ENCODE peak calls at places on chromosome 5, in six cellular contexts. P is GM12878, V is K562, B is H1, O is HepG2, A is GM12891. C is an unnamed sample.

GRCh38 chr5:158873115-158873514 is 226.6 kb downstream of the EBF1 start:
- DNase-seq in P (no peak), V (no peak), B (no peak), O (no peak), A (no peak), C (no peak)

GRCh38 chr5:37554938-37555337 is 175.8 kb downstream of the WDR70 start:
- DNase-seq in P (no peak), V (peak; percentile 48), B (no peak), O (peak; percentile 25), A (no peak), C (no peak)

GRCh38 chr5:138967806-138968448 is 92.8 kb upstream of the LRRTM2 start:
- DNase-seq in P (no peak), V (no peak), B (no peak), O (peak; percentile 23), A (no peak), C (no peak)

GRCh38 chr5:36904677-36905076 is 28.1 kb downstream of the NIPBL start:
- DNase-seq in P (no peak), V (no peak), B (no peak), O (peak; percentile 22), A (no peak), C (no peak)

GRCh38 chr5:74454263-74455030 is 186.1 kb downstream of the ENC1 start:
- DNase-seq in P (no peak), V (no peak), B (no peak), O (no peak), A (no peak), C (no peak)

GRCh38 chr5:6576861-6577501 is 55.9 kb downstream of the NSUN2 start:
- DNase-seq in P (peak; percentile 4), V (peak; percentile 60), B (no peak), O (peak; percentile 34), A (no peak), C (no peak)

GRCh38 chr5:132269635-132270344 is 12.3 kb downstream of the PDLIM4 start:
- DNase-seq in P (no peak), V (no peak), B (peak; percentile 32), O (no peak), A (no peak), C (no peak)

GRCh38 chr5:59275537-59276276 is 617.8 kb downstream of the PDE4D start:
- DNase-seq in P (no peak), V (no peak), B (no peak), O (no peak), A (no peak), C (no peak)

GRCh38 chr5:131968396-131968954 is 23.0 kb upstream of the MEIKIN start:
- DNase-seq in P (no peak), V (no peak), B (peak; percentile 6), O (no peak), A (no peak), C (no peak)

GRCh38 chr5:151503999-151504398 is 56.6 kb downstream of the SLC36A1 start:
- DNase-seq in P (no peak), V (no peak), B (no peak), O (no peak), A (peak; percentile 39), C (no peak)

GRCh38 chr5:15621094-15621493 is 121.1 kb downstream of the FBXL7 start:
- DNase-seq in P (no peak), V (no peak), B (no peak), O (no peak), A (no peak), C (no peak)

GRCh38 chr5:112479418-112479817 is 60.3 kb upstream of the EPB41L4A start:
- DNase-seq in P (no peak), V (no peak), B (no peak), O (no peak), A (no peak), C (no peak)

GRCh38 chr5:61254969-61255555 is 77.0 kb upstream of the ZSWIM6 start:
- DNase-seq in P (no peak), V (no peak), B (no peak), O (no peak), A (no peak), C (no peak)

GRCh38 chr5:177600458-177601018 is 606 bp downstream of the B4GALT7 start:
- DNase-seq in P (no peak), V (no peak), B (no peak), O (no peak), A (no peak), C (no peak)

GRCh38 chr5:156096259-156096658 is 230.7 kb upstream of the SGCD start:
- DNase-seq in P (no peak), V (no peak), B (no peak), O (no peak), A (no peak), C (no peak)

GRCh38 chr5:21776466-21776865 is 1076.7 kb downstream of the CDH12 start:
- DNase-seq in P (no peak), V (no peak), B (no peak), O (no peak), A (no peak), C (no peak)

GRCh38 chr5:142342128-142342981 is 17.5 kb upstream of the SPRY4 start:
- DNase-seq in P (no peak), V (peak; percentile 39), B (no peak), O (peak; percentile 82), A (no peak), C (no peak)

GRCh38 chr5:155024015-155024414 is 10.5 kb downstream of the KIF4B start:
- DNase-seq in P (no peak), V (no peak), B (no peak), O (no peak), A (no peak), C (no peak)

GRCh38 chr5:111280282-111280901 is 56.2 kb downstream of the CAMK4 start:
- DNase-seq in P (no peak), V (no peak), B (no peak), O (no peak), A (no peak), C (no peak)
- TF ChIP-seq POLR2AphosphoS5 in P (no peak), V (no peak), B (no peak), O (no peak), A (no peak), C (no peak)

GRCh38 chr5:95958308-95959014 is 3.2 kb downstream of the ELL2 start:
- DNase-seq in P (no peak), V (no peak), B (no peak), O (peak; percentile 65), A (no peak), C (no peak)
- TF ChIP-seq POLR2A in P (no peak), V (no peak), B (no peak), O (no peak), A (no peak), C (no peak)

DNA sequence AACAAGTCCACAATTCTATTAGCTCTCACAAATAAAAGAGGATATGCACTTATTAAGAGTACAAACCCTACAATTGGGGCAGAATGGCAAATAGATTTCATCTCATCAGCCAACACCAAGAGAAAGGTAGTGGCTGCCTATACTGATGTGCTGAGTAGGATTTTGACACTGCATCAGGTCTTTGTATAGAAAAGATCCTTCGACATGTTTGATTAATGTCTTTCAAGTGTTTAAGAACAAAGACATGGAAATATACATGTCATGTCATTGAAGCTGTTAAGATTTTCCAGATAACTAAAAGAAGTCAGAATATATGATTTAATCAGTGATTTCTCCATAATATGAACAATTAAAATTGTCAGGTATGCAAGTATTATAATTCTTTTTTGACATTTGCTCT is 238.7 kb upstream of the GRAMD2B start:
- DNase-seq in P (no peak), V (no peak), B (no peak), O (no peak), A (no peak), C (no peak)
- TF ChIP-seq TAF1 in P (no peak), V (no peak), B (no peak), O (no peak), A (no peak), C (no peak)

DNA sequence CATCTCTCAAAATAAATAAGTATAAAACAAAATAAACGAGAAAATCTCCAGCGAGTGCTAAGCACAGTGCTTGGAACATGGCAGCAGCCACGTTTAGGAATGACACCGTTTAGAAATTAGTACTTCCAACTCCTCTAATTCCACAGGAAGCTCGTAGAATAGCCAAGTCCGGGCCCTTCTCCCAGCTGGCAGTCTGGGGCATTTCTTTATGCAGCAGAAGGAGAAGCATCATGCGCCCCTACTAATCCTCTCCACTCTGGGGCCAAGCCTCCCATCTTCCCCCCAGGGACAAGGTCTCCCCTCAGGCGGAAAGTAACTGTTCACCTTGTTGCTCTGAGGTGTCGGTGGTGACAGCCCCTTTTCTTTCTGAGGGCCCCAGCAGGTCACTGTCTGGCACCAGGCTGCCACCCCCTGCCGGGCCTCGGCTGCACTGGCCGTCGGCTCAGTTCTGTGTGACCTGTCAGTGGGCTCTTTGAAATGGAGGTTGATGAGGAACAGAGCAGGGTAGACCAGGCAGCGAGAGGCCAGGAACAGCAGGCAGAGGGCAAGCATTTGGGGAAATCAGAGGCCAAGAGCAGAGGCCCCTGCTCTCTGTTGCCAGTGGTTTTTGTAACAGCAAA is 113.5 kb upstream of the WWC1 start:
- DNase-seq in P (no peak), V (no peak), B (no peak), O (no peak), A (no peak), C (no peak)
- TF ChIP-seq POLR2AphosphoS5 in P (no peak), V (no peak), B (no peak), O (no peak), A (no peak), C (no peak)

GRCh38 chr5:129112295-129112694 is 17.7 kb downstream of the ISOC1 start:
- DNase-seq in P (no peak), V (no peak), B (no peak), O (no peak), A (no peak), C (no peak)

GRCh38 chr5:129113867-129114266 is 19.3 kb downstream of the ISOC1 start:
- DNase-seq in P (no peak), V (no peak), B (no peak), O (no peak), A (no peak), C (no peak)

GRCh38 chr5:129107637-129108036 is 13.1 kb downstream of the ISOC1 start:
- DNase-seq in P (no peak), V (no peak), B (no peak), O (no peak), A (no peak), C (no peak)

GRCh38 chr5:129111351-129111750 is 16.8 kb downstream of the ISOC1 start:
- DNase-seq in P (no peak), V (no peak), B (no peak), O (no peak), A (no peak), C (no peak)

GRCh38 chr5:129110742-129111141 is 16.2 kb downstream of the ISOC1 start:
- DNase-seq in P (no peak), V (no peak), B (no peak), O (no peak), A (no peak), C (no peak)
- TF ChIP-seq POLR2A in P (no peak), V (no peak), B (no peak), O (no peak), A (no peak), C (no peak)

GRCh38 chr5:168114444-168115017 is 176.9 kb upstream of the WWC1 start:
- DNase-seq in P (no peak), V (peak; percentile 52), B (peak; percentile 92), O (peak; percentile 44), A (peak; percentile 33), C (peak; percentile 17)
- TF ChIP-seq TAF1 in P (no peak), V (no peak), B (no peak), O (no peak), A (no peak), C (no peak)